ENCODE peak calls at places on chromosome 6, in four cellular contexts. Y is activated CD8-positive, alpha-beta memory T cell treated with anti-CD3 and anti-CD28 coated beads for 24 hours; K is GM12865; Z is NCI-H460. M is an unnamed sample.

GRCh38 chr6:159487636-159488035 is 205.4 kb downstream of the SOD2 start:
- DNase-seq in Y (no peak), K (no peak), Z (no peak), M (no peak)

GRCh38 chr6:88840289-88840688 is 123.1 kb downstream of the RNGTT start:
- DNase-seq in Y (no peak), K (no peak), Z (no peak), M (no peak)

GRCh38 chr6:15615837-15616236 is 47.0 kb downstream of the DTNBP1 start:
- DNase-seq in Y (no peak), K (peak; percentile 13), Z (no peak), M (no peak)

GRCh38 chr6:168035661-168036616 is 38.5 kb downstream of the KIF25 start:
- DNase-seq in Y (no peak), K (no peak), Z (no peak), M (no peak)

GRCh38 chr6:133548409-133548808 is 307.3 kb downstream of the EYA4 start:
- DNase-seq in Y (no peak), K (no peak), Z (no peak), M (no peak)

GRCh38 chr6:154399097-154399496 is 42.5 kb upstream of the IPCEF1 start:
- DNase-seq in Y (no peak), K (no peak), Z (no peak), M (no peak)

GRCh38 chr6:111841822-111842221 is 31.4 kb downstream of the FYN start:
- DNase-seq in Y (no peak), K (peak; percentile 76), Z (no peak), M (no peak)

GRCh38 chr6:53673138-53673801 is 7.7 kb upstream of the KLHL31 start:
- DNase-seq in Y (no peak), K (no peak), Z (peak; percentile 43), M (peak; percentile 65)

GRCh38 chr6:2020909-2021308 is 224.5 kb downstream of the GMDS start:
- DNase-seq in Y (no peak), K (no peak), Z (no peak), M (no peak)

GRCh38 chr6:148396411-148396810 is 53.8 kb downstream of the SASH1 start:
- DNase-seq in Y (no peak), K (no peak), Z (no peak), M (no peak)

GRCh38 chr6:156701961-156702360 is 75.2 kb upstream of the ARID1B start:
- DNase-seq in Y (no peak), K (no peak), Z (no peak), M (no peak)

GRCh38 chr6:16572943-16573342 is 188.3 kb downstream of the ATXN1 start:
- DNase-seq in Y (no peak), K (no peak), Z (no peak), M (no peak)

GRCh38 chr6:168709991-168710390 is 269.0 kb downstream of the SMOC2 start:
- DNase-seq in Y (no peak), K (no peak), Z (no peak), M (no peak)

GRCh38 chr6:169738204-169738971 is 13.0 kb downstream of the DYNLT2 start:
- DNase-seq in Y (no peak), K (no peak), Z (no peak), M (no peak)

GRCh38 chr6:129889580-129889979 is 28.5 kb upstream of the TMEM244 start:
- DNase-seq in Y (no peak), K (no peak), Z (no peak), M (no peak)